ENCODE peak calls at places on chromosomes 5 and 9, in seven cellular contexts. C is neural progenitor cell, M is GM23338, B is MM.1S, Y is A673, Q is GM12878, J is HCT116. I is an unnamed sample.

GRCh38 chr9:13358128-13358527 is 78.6 kb upstream of the MPDZ start:
- DNase-seq in C (no peak), M (no peak), B (no peak), Y (no peak), Q (no peak), J (no peak), I (peak; percentile 91)

GRCh38 chr9:19232830-19233194 is 2.3 kb downstream of the DENND4C start:
- DNase-seq in C (no peak), M (no peak), B (peak; percentile 75), Y (peak; percentile 1), Q (peak; percentile 46), J (no peak), I (peak; percentile 57)

GRCh38 chr9:133727277-133727875 is 10.8 kb downstream of the SARDH start:
- DNase-seq in C (peak; percentile 4), M (no peak), B (no peak), Y (no peak), Q (no peak), J (no peak), I (no peak)

GRCh38 chr9:127452481-127453092 is 1.3 kb downstream of the LRSAM1 start:
- DNase-seq in C (no peak), M (no peak), B (no peak), Y (no peak), Q (no peak), J (no peak), I (peak; percentile 69)

GRCh38 chr5:67235399-67236110 is 39.0 kb upstream of the CD180 start:
- DNase-seq in C (no peak), M (no peak), B (no peak), Y (no peak), Q (no peak), J (no peak), I (no peak)

GRCh38 chr9:35267716-35268115 is 105.9 kb downstream of the UNC13B start:
- DNase-seq in C (no peak), M (peak; percentile 13), B (no peak), Y (no peak), Q (no peak), J (no peak), I (peak; percentile 45)

GRCh38 chr5:166073921-166074838 is 2217.3 kb upstream of the WWC1 start:
- DNase-seq in C (peak; percentile 76), M (peak; percentile 87), B (no peak), Y (no peak), Q (no peak), J (no peak), I (no peak)

GRCh38 chr9:95175523-95175922 is 142.0 kb downstream of the FANCC start:
- DNase-seq in C (no peak), M (no peak), B (no peak), Y (no peak), Q (no peak), J (no peak), I (no peak)

GRCh38 chr5:69265931-69266330 is 31.2 kb downstream of the CDK7 start:
- DNase-seq in C (peak; percentile 88), M (peak; percentile 94), B (no peak), Y (peak; percentile 23), Q (no peak), J (peak; percentile 13), I (peak; percentile 25)

GRCh38 chr9:127027694-127028093 is 94.7 kb downstream of the ANGPTL2 start:
- DNase-seq in C (no peak), M (no peak), B (no peak), Y (no peak), Q (no peak), J (no peak), I (no peak)

GRCh38 chr5:140041492-140042421 is 1.3 kb downstream of the NRG2 start:
- DNase-seq in C (peak; percentile 64), M (peak; percentile 53), B (no peak), Y (peak; percentile 26), Q (peak; percentile 36), J (no peak), I (peak; percentile 67)

GRCh38 chr9:21252727-21253547 is 13.1 kb upstream of the IFNA14 start:
- DNase-seq in C (peak; percentile 65), M (peak; percentile 66), B (peak; percentile 25), Y (peak; percentile 46), Q (no peak), J (peak; percentile 38), I (peak; percentile 64)

GRCh38 chr9:111917201-111917600 is 20.6 kb downstream of the UGCG start:
- DNase-seq in C (no peak), M (no peak), B (no peak), Y (no peak), Q (no peak), J (no peak), I (no peak)

GRCh38 chr9:85522459-85523092 is 219.2 kb downstream of the AGTPBP1 start:
- DNase-seq in C (peak; percentile 64), M (peak; percentile 77), B (no peak), Y (peak; percentile 55), Q (no peak), J (no peak), I (peak; percentile 61)

GRCh38 chr5:132205385-132206125 is 22.1 kb downstream of the P4HA2 start:
- DNase-seq in C (no peak), M (no peak), B (no peak), Y (no peak), Q (no peak), J (no peak), I (no peak)

GRCh38 chr9:126965541-126966428 is 51.2 kb downstream of the RALGPS1 start:
- DNase-seq in C (peak; percentile 67), M (peak; percentile 74), B (peak; percentile 44), Y (peak; percentile 74), Q (no peak), J (peak; percentile 38), I (peak; percentile 77)

GRCh38 chr9:71115448-71115975 is 5.9 kb downstream of the TRPM3 start:
- DNase-seq in C (no peak), M (no peak), B (no peak), Y (no peak), Q (no peak), J (no peak), I (no peak)

GRCh38 chr5:59124983-59125960 is 542.4 kb downstream of the RAB3C start:
- DNase-seq in C (no peak), M (peak; percentile 46), B (no peak), Y (peak; percentile 88), Q (no peak), J (no peak), I (no peak)

GRCh38 chr9:21782207-21782606 is 20.2 kb upstream of the MTAP start:
- DNase-seq in C (no peak), M (no peak), B (no peak), Y (no peak), Q (no peak), J (peak; percentile 91), I (peak; percentile 40)

GRCh38 chr5:100902406-100903035 is 561 bp downstream of the ST8SIA4 start:
- DNase-seq in C (peak; percentile 1), M (peak; percentile 61), B (peak; percentile 45), Y (no peak), Q (no peak), J (no peak), I (peak; percentile 15)

GRCh38 chr5:147782053-147783028 is at the start of gene JAKMIP2:
- DNase-seq in C (peak; percentile 99), M (peak; percentile 100), B (peak; percentile 97), Y (peak; percentile 99), Q (peak; percentile 7), J (no peak), I (peak; percentile 5)
- H3K4me3 ChIP-seq in C (peak within 1 kb of the TSS; percentile 62), M (peak within 1 kb of the TSS; percentile 84), B (peak within 1 kb of the TSS; percentile 91), Y (peak within 1 kb of the TSS; percentile 74), Q (no peak within 1 kb of the TSS), J (no peak within 1 kb of the TSS), I (no peak within 1 kb of the TSS)

GRCh38 chr5:146336197-146336596 is 2.4 kb upstream of the POU4F3 start:
- DNase-seq in C (no peak), M (no peak), B (no peak), Y (no peak), Q (no peak), J (no peak), I (no peak)

GRCh38 chr5:146337928-146338327 is 711 bp upstream of the POU4F3 start:
- DNase-seq in C (no peak), M (no peak), B (no peak), Y (no peak), Q (no peak), J (no peak), I (no peak)

GRCh38 chr5:146339715-146340259 is 1.1 kb downstream of the POU4F3 start:
- DNase-seq in C (no peak), M (peak; percentile 52), B (no peak), Y (no peak), Q (no peak), J (no peak), I (no peak)

GRCh38 chr5:146338774-146339714 is at the start of gene POU4F3:
- DNase-seq in C (peak; percentile 75), M (peak; percentile 86), B (no peak), Y (peak; percentile 20), Q (no peak), J (no peak), I (no peak)

DNA sequence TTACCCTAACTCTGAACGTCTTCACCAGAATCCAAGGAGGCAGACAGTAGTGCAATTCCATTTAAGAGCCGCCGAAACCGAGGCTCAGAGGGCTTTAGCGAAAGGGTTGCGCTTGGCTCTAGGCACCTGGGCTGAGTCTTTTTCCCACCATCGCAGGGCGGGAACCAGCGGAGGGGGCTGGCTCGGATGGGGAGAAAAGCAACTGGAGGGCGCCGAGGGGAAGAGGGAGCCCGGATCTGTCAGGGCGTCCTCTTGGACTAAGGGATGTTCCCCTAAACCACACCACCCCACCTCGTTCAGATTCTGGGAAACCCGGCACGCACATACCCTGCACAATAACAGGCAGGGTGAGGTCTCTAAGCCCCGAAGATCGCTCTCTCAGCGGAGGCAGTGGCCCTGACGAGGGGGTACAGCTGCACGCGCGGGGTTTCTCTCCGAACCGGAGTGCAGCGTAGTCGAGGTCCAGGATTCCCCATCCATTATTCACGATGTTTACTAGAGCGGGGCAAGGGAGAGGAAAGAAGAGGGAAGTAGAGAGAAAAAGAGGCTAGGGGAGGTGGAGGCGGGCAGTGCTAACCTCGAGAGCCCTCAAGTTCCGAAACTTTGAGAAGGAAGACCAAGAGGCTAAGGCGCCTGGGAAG is 1.3 kb upstream of the POU4F3 start:
- DNase-seq in C (peak; percentile 51), M (peak; percentile 68), B (no peak), Y (no peak), Q (no peak), J (no peak), I (no peak)
- TF ChIP-seq EZH2 in C (peak; percentile 92), M (peak; percentile 80), B (no peak), Y (peak; percentile 91), Q (no peak), J (no peak), I (no peak)

DNA sequence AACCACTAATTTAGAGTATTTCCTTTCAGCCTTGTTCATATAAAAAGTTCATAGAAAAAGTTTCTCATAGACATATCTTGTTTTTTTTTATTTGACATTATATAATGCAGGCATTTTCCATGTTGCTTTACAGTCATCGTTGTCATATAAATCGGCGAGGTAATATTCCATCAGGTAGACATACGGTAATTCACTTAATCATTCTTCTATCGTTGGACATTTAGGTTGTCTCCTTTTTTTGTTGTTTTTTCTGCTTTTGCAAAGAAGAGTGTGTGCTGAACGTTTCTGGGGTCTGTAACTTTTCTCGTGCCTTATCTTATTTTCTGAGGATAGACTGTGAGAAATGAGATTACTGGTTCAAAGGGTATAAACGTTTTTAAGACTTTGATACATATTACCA is 283.6 kb downstream of the ARHGAP26 start:
- DNase-seq in C (no peak), M (no peak), B (no peak), Y (no peak), Q (no peak), J (no peak), I (no peak)
- H3K4me3 ChIP-seq in C (no peak overlapping the region), M (no peak overlapping the region), B (no peak overlapping the region), Y (no peak overlapping the region), Q (peak overlapping the region; percentile 38), J (no peak overlapping the region), I (no peak overlapping the region)

DNA sequence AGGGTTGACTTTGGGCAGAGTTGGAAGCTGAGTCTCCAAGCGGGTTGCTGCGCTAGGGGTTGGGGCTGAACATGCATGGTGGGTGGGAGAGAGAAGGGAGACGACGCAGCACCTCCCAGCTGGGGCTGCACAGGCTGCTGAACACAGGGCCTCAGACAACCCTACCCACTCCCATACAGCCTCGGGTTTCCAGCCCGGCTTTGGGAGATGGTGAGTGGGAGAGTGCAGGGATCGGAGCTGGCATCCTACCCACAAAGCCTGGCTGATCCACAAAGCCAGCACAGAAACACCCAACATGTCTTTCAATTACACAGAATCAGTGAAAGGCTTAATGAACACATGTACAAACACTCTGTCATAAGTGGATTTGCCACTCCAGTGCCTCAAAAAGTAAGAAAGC is 64.8 kb downstream of the NSG2 start:
- DNase-seq in C (no peak), M (no peak), B (no peak), Y (no peak), Q (no peak), J (no peak), I (no peak)
- TF ChIP-seq EZH2 in C (no peak), M (no peak), B (no peak), Y (no peak), Q (no peak), J (no peak), I (no peak)